ENCODE peak calls at places on chromosome 4, in four cellular contexts. T is fibroblast of lung, O is A549, J is cardiac muscle cell. B is an unnamed sample.

GRCh38 chr4:40909363-40909876 is 159.7 kb downstream of the NSUN7 start:
- DNase-seq in J (peak; percentile 70), O (no peak), T (peak; percentile 51), B (no peak)

GRCh38 chr4:3211866-3212265 is 37.1 kb upstream of the MSANTD1 start:
- DNase-seq in J (no peak), T (no peak), O (no peak), B (no peak)

GRCh38 chr4:105451346-105451745 is 22.5 kb downstream of the PPA2 start:
- DNase-seq in O (no peak), T (no peak), J (no peak), B (no peak)

GRCh38 chr4:122224348-122224747 is 72.2 kb downstream of the BLTP1 start:
- DNase-seq in J (peak; percentile 21), O (peak; percentile 14), T (peak; percentile 39), B (no peak)

GRCh38 chr4:178453057-178453456 is 1010.8 kb upstream of the AGA start:
- DNase-seq in O (no peak), J (no peak), T (no peak), B (no peak)

GRCh38 chr4:183107891-183108459 is 8.9 kb downstream of the WWC2 start:
- DNase-seq in O (no peak), T (no peak), J (no peak), B (no peak)

GRCh38 chr4:32140636-32141035 is 1420.5 kb downstream of the PCDH7 start:
- DNase-seq in O (peak; percentile 10), J (peak; percentile 80), T (peak; percentile 47), B (no peak)

GRCh38 chr4:152935138-152935537 is 985 bp upstream of the FHDC1 start:
- DNase-seq in J (no peak), O (peak; percentile 30), T (no peak), B (no peak)

GRCh38 chr4:109969909-109970308 is 57.2 kb downstream of the EGF start:
- DNase-seq in O (no peak), T (no peak), J (peak; percentile 14), B (no peak)

GRCh38 chr4:123288309-123289025 is 108.1 kb upstream of the SPRY1 start:
- DNase-seq in T (no peak), J (no peak), O (no peak), B (no peak)

GRCh38 chr4:108433832-108434231 is 186.5 kb upstream of the RPL34 start:
- DNase-seq in O (no peak), T (peak; percentile 68), J (no peak), B (no peak)

GRCh38 chr4:176789955-176790354 is 2.8 kb downstream of the VEGFC start:
- DNase-seq in T (peak; percentile 89), O (peak; percentile 70), J (peak; percentile 68), B (peak; percentile 1)

GRCh38 chr4:110615366-110616161 is 7.3 kb downstream of the PITX2 start:
- DNase-seq in T (no peak), O (no peak), J (no peak), B (no peak)

GRCh38 chr4:2285665-2286381 is 23.9 kb upstream of the MXD4 start:
- DNase-seq in O (no peak), J (no peak), T (no peak), B (no peak)

GRCh38 chr4:119832731-119833233 is 204.2 kb upstream of the PDE5A start:
- DNase-seq in J (no peak), T (no peak), O (no peak), B (no peak)

GRCh38 chr4:104571341-104571740 is 76.6 kb upstream of the CXXC4 start:
- DNase-seq in J (no peak), O (peak; percentile 35), T (no peak), B (no peak)

GRCh38 chr4:155666701-155667537 is at the start of gene GUCY1A1:
- DNase-seq in J (peak; percentile 19), T (no peak), O (no peak), B (no peak)

GRCh38 chr4:186852964-186853391 is 129.3 kb upstream of the FAT1 start:
- DNase-seq in J (no peak), O (no peak), T (no peak), B (no peak)

GRCh38 chr4:5037553-5038551 is 13.4 kb upstream of the STK32B start:
- DNase-seq in T (peak; percentile 90), O (peak; percentile 85), J (peak; percentile 91), B (no peak)

GRCh38 chr4:75745192-75745591 is 20.8 kb downstream of the USO1 start:
- DNase-seq in O (peak; percentile 18), J (peak; percentile 81), T (peak; percentile 67), B (no peak)

GRCh38 chr4:113858924-113859323 is 97.4 kb upstream of the CAMK2D start:
- DNase-seq in T (no peak), O (no peak), J (no peak), B (no peak)

GRCh38 chr4:152961752-152962117 is 25.6 kb downstream of the FHDC1 start:
- DNase-seq in O (no peak), T (peak; percentile 55), J (peak; percentile 65), B (no peak)

GRCh38 chr4:54499308-54500074 is 158.3 kb upstream of the KIT start:
- DNase-seq in J (no peak), O (no peak), T (no peak), B (no peak)

GRCh38 chr4:38490753-38491446 is 173.1 kb upstream of the KLF3 start:
- DNase-seq in J (peak; percentile 12), O (no peak), T (no peak), B (no peak)

GRCh38 chr4:105495667-105496066 is 21.8 kb upstream of the PPA2 start:
- DNase-seq in J (no peak), O (no peak), T (no peak), B (no peak)

GRCh38 chr4:86092684-86093083 is 267.2 kb downstream of the MAPK10 start:
- DNase-seq in J (peak; percentile 79), T (peak; percentile 73), O (peak; percentile 63), B (no peak)

DNA sequence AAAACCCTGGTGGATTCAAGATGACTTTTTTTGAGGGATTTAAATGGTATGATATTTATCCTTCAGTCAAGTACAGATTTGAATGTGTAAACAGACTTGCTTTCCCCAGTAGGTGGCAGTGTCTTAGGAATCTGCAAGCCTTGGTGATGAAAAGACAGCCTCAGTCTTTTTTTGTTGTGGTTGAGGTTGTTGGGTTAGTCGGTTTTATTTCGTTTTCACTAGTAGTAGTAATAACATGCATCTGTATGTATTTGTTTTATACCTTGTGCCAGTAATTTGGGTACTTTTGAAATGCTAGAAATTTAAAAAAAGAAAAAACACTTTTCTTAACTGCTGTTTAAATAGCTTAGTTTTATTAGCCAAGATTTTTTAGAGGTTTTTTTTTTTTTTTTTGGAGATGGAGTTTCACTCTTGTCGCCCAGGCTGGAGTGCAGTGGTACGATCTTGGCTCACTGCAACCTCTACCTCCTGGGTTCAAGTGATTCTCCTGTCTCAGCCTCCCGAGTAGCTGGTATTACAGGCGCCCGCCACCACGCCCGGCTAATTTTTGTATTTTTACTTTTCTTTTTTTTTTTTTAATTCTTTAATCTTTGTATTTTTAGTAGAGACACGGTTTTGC is 39.2 kb downstream of the COPS4 start:
- DNase-seq in T (peak; percentile 88), J (peak; percentile 94), O (peak; percentile 81), B (peak; percentile 94)
- TF ChIP-seq CTCF in T (peak; percentile 77), J (peak; percentile 74), O (peak; percentile 61), B (peak; percentile 69)

GRCh38 chr4:138858419-138858818 is 157.2 kb upstream of the NOCT start:
- DNase-seq in J (no peak), T (no peak), O (no peak), B (no peak)
- TF ChIP-seq CTCF in J (no peak), T (no peak), O (no peak), B (no peak)

GRCh38 chr4:146343199-146343598 is 128.9 kb downstream of the REELD1 start:
- DNase-seq in J (no peak), O (no peak), T (no peak), B (peak; percentile 30)
- TF ChIP-seq CTCF in J (no peak), O (no peak), T (no peak), B (no peak)

GRCh38 chr4:126595643-126596042 is 1037.1 kb upstream of the INTU start:
- DNase-seq in J (no peak), T (no peak), O (no peak), B (no peak)

GRCh38 chr4:126593626-126594025 is 1039.1 kb upstream of the INTU start:
- DNase-seq in T (no peak), O (no peak), J (no peak), B (no peak)

GRCh38 chr4:126591583-126591982 is 1041.2 kb upstream of the INTU start:
- DNase-seq in J (no peak), O (no peak), T (peak; percentile 25), B (no peak)

DNA sequence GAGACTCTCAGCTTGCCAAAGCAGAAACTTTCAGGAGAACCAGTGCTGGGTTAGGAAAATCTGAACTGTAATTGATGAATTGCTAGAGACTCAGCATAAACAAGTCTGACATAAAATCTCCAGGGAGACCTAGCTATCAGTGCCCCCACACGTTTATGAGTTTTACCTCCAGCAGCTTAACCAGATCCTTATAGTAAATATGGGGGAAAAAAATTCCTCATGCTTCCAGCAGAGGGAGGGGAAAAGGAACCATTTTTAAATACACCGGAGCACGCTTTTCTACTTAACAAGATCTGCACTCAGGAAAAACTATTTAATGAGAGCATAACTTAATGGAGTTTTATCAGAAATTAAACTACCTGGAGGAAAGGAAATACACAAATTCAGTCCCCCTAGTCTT is 1040.7 kb upstream of the INTU start:
- DNase-seq in J (peak; percentile 10), O (no peak), T (peak; percentile 23), B (no peak)
- TF ChIP-seq CTCF in J (peak; percentile 30), O (no peak), T (peak; percentile 45), B (no peak)

GRCh38 chr4:92163348-92163747 is 140.4 kb upstream of the GRID2 start:
- DNase-seq in T (peak; percentile 8), O (peak; percentile 5), J (peak; percentile 6), B (no peak)
- TF ChIP-seq CTCF in T (peak; percentile 35), O (no peak), J (peak; percentile 23), B (peak; percentile 33)

DNA sequence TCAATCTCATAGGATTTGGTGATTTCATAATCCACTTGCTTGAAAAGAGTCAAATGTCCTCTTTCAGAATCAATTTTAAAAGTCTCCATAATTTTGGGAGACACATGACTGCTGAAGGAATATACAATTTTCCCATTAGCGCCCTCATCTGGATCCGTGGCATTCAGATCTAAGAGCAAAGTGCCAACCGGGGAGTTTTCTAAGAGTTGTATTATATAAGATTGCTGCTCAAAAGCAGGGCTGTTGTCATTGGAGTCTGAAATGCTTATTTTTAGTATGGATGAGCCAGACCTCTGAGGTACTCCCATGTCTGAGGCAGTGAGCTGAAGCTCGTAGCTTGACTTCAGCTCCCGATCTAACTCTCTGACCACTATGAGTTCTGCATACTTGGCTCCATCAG is 1.2 kb downstream of the PCDH18 start:
- DNase-seq in T (peak; percentile 81), J (peak; percentile 68), O (no peak), B (no peak)
- TF ChIP-seq CTCF in T (peak; percentile 66), J (peak; percentile 65), O (no peak), B (no peak)

GRCh38 chr4:88673886-88674285 is 23.7 kb downstream of the NAP1L5 start:
- DNase-seq in O (no peak), T (no peak), J (no peak), B (no peak)

GRCh38 chr4:88675543-88675942 is 22.1 kb downstream of the NAP1L5 start:
- DNase-seq in T (no peak), O (no peak), J (no peak), B (no peak)

GRCh38 chr4:88674565-88674964 is 23.1 kb downstream of the NAP1L5 start:
- DNase-seq in T (peak; percentile 8), O (no peak), J (no peak), B (no peak)

GRCh38 chr4:88674989-88675388 is 22.6 kb downstream of the NAP1L5 start:
- DNase-seq in O (no peak), T (peak; percentile 26), J (no peak), B (no peak)

GRCh38 chr4:88672987-88673386 is 24.6 kb downstream of the NAP1L5 start:
- DNase-seq in T (peak; percentile 65), J (peak; percentile 64), O (peak; percentile 30), B (no peak)
- TF ChIP-seq CTCF in T (peak; percentile 85), J (peak; percentile 82), O (peak; percentile 51), B (peak; percentile 66)